ENCODE peak calls at places on chromosomes 7 and 10, in seven cellular contexts. D is heart left ventricle; E is CD4-positive, alpha-beta T cell; K is HL-60; A is cardiac muscle cell; H is tibial artery; X is AG04450. V is an unnamed sample.

GRCh38 chr7:26367219-26367711 is 75.6 kb downstream of the SNX10 start:
- DNase-seq in E (no peak), H (no peak), D (no peak), A (no peak), K (no peak), X (no peak), V (no peak)

GRCh38 chr7:92839901-92840300 is 3.5 kb upstream of the CDK6 start:
- DNase-seq in X (no peak), D (no peak), E (no peak), H (no peak), K (no peak), A (no peak), V (no peak)

GRCh38 chr7:50953303-50953702 is 170.6 kb upstream of the GRB10 start:
- DNase-seq in X (no peak), H (no peak), A (peak; percentile 59), D (peak; percentile 53), E (no peak), K (no peak), V (no peak)

GRCh38 chr10:22682237-22683192 is 31.9 kb downstream of the PIP4K2A start:
- DNase-seq in E (peak; percentile 43), H (no peak), D (no peak), A (peak; percentile 72), X (no peak), K (no peak), V (no peak)

GRCh38 chr10:36172574-36172973 is 530.5 kb upstream of the FZD8 start:
- DNase-seq in A (peak; percentile 73), E (no peak), K (no peak), D (peak; percentile 52), X (peak; percentile 38), H (no peak), V (no peak)

GRCh38 chr7:29292886-29293658 is 98.5 kb downstream of the CHN2 start:
- DNase-seq in A (no peak), K (no peak), H (no peak), X (no peak), E (no peak), D (no peak), V (no peak)

GRCh38 chr7:879093-879492 is 2.7 kb downstream of the GET4 start:
- DNase-seq in X (no peak), A (no peak), E (no peak), D (no peak), K (no peak), H (no peak), V (no peak)

GRCh38 chr10:130394832-130395231 is 258.6 kb downstream of the GLRX3 start:
- DNase-seq in X (no peak), A (no peak), K (no peak), H (no peak), D (no peak), E (no peak), V (no peak)

GRCh38 chr7:71785216-71785615 is 626.9 kb downstream of the CALN1 start:
- DNase-seq in A (no peak), D (no peak), X (no peak), E (no peak), H (no peak), K (no peak), V (no peak)

GRCh38 chr7:3943779-3944520 is 642.9 kb downstream of the SDK1 start:
- DNase-seq in D (no peak), K (no peak), E (no peak), H (no peak), X (no peak), A (no peak), V (no peak)

GRCh38 chr10:47457528-47457820 is 26.4 kb downstream of the ANXA8 start:
- DNase-seq in X (no peak), D (no peak), K (no peak), E (no peak), H (no peak), A (no peak), V (no peak)

GRCh38 chr7:73880755-73881328 is 19.9 kb downstream of the TMEM270 start:
- DNase-seq in E (no peak), D (no peak), X (no peak), A (no peak), K (no peak), H (no peak), V (no peak)

GRCh38 chr7:82319674-82320118 is 123.9 kb downstream of the CACNA2D1 start:
- DNase-seq in D (peak; percentile 93), A (peak; percentile 89), X (peak; percentile 50), E (no peak), K (no peak), H (peak; percentile 84), V (no peak)

GRCh38 chr7:134873253-134873652 is 93.8 kb downstream of the CALD1 start:
- DNase-seq in K (no peak), A (peak; percentile 78), E (no peak), X (no peak), D (no peak), H (no peak), V (no peak)

GRCh38 chr10:73910764-73911552 is at the start of gene PLAU:
- DNase-seq in X (no peak), K (peak; percentile 82), A (peak; percentile 43), H (peak; percentile 58), E (peak; percentile 25), D (peak; percentile 62), V (peak; percentile 41)

GRCh38 chr7:140655511-140656408 is 15.1 kb upstream of the DENND2A start:
- DNase-seq in K (no peak), H (peak; percentile 9), X (no peak), D (peak; percentile 18), A (no peak), E (no peak), V (no peak)

GRCh38 chr7:144388950-144389349 is 14.5 kb downstream of the NOBOX start:
- DNase-seq in K (no peak), H (no peak), A (peak; percentile 29), E (no peak), D (no peak), X (no peak), V (no peak)

GRCh38 chr7:55539380-55539779 is 32.9 kb downstream of the VOPP1 start:
- DNase-seq in D (no peak), K (no peak), X (no peak), H (no peak), A (no peak), E (no peak), V (no peak)

GRCh38 chr7:70893985-70894722 is 237.8 kb upstream of the GALNT17 start:
- DNase-seq in D (no peak), E (no peak), K (no peak), A (no peak), X (no peak), H (no peak), V (no peak)

GRCh38 chr10:115706482-115707076 is 566.4 kb downstream of the GFRA1 start:
- DNase-seq in A (peak; percentile 37), E (no peak), K (no peak), D (no peak), X (no peak), H (no peak), V (no peak)

GRCh38 chr10:97508342-97508741 is 9.6 kb downstream of the UBTD1 start:
- DNase-seq in D (no peak), A (peak; percentile 67), K (no peak), H (no peak), X (no peak), E (no peak), V (no peak)

GRCh38 chr7:46387646-46388045 is 466.6 kb upstream of the IGFBP3 start:
- DNase-seq in K (no peak), H (no peak), D (no peak), A (peak; percentile 55), X (no peak), E (no peak), V (no peak)

GRCh38 chr10:133131754-133132710 is 28.0 kb upstream of the KNDC1 start:
- DNase-seq in K (no peak), D (peak; percentile 21), H (no peak), A (no peak), X (no peak), E (no peak), V (no peak)

GRCh38 chr7:112272921-112273561 is 66.5 kb downstream of the ZNF277 start:
- DNase-seq in K (peak; percentile 45), H (no peak), D (peak; percentile 27), E (no peak), X (no peak), A (peak; percentile 18), V (no peak)

GRCh38 chr10:76558996-76559888 is 1078.4 kb downstream of the KCNMA1 start:
- DNase-seq in A (peak; percentile 15), X (no peak), K (no peak), D (no peak), E (no peak), H (no peak), V (no peak)
- TF ChIP-seq CTCF in A (no peak), X (no peak), K (no peak), D (no peak), E (no peak), H (no peak), V (no peak)

DNA sequence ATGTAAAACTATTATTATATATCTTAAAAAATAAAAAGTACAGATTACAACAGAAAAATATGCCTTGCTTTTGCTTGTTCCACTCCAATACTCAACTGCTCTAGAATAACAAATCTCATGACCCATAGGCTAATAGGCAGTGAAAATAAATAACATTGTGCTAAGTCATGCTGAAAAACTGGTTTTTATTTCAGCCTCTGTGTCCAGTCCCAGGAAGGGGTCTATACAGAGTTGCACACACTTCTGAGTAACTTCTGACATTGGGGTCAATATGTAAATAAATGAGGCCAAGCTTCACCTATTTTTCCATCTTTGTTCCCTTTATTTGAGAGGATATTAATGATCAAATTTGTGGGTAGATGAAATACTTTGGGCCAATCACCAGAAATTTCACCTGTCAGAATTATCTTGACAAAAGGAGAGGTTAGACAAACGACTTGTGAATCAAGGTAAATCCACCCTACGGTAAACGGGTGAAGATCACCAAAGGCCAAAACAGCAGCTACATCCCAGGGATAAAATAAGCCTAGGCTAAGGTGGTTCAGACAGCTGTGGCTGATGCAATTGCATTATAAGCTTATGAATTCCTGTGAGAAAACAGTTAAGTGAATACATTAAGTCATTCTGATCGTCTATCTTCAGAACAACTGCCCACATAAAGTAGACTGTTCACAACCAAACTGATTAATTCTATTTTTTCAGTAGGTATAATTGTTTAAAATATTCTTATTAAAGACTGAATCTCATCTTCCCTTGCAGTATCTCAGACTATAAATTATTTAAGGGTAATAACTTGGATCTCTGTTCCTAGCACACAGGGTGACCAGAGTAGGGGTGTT is 87.4 kb downstream of the UBE2H start:
- DNase-seq in A (peak; percentile 26), K (no peak), H (no peak), D (no peak), X (no peak), E (no peak), V (no peak)
- TF ChIP-seq CTCF in A (no peak), K (no peak), H (no peak), D (no peak), X (no peak), E (no peak), V (no peak)

DNA sequence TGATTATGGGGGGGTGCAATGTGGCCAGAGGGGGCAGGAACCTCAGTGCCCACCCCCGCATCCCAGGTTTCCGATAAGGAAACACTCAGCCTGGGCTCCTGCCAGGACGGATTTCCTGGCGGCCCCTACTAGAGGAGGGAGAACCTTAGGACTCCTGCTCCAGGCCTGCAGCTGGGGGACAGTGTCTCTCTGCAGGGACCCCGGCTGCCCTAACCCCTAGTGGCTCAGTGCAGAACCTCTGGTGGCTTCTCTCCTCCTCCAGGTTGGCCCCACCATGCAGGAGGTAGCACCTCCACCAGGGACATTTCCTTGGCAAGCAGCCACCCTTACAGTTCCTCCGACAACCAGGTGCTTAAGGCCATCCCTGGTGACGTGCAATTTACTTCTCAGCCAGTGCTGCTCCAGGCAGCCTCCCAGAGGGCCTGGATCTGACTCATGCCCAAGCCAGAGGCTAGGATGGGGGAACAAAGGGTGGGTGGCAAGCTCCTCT is 31.9 kb downstream of the SH2B2 start:
- DNase-seq in A (peak; percentile 37), X (no peak), K (no peak), D (peak; percentile 54), E (no peak), H (no peak), V (no peak)
- TF ChIP-seq CTCF in A (no peak), X (no peak), K (no peak), D (no peak), E (no peak), H (no peak), V (no peak)

GRCh38 chr7:16702433-16702832 is 51.1 kb upstream of the TSPAN13 start:
- DNase-seq in H (no peak), A (peak; percentile 27), E (no peak), K (no peak), D (no peak), X (no peak), V (no peak)
- TF ChIP-seq CTCF in H (no peak), A (peak; percentile 8), E (peak; percentile 2), K (no peak), D (peak; percentile 7), X (no peak), V (peak; percentile 12)

V was measured in progenitor cell of endocrine pancreas.